ENCODE peak calls at places on chromosome 17, in ten cellular contexts. R is body of pancreas, J is KG1, O is activated T-cell treated with anti-CD3 and anti-CD28 coated beads for 1 hour, B is T-helper 1 cell, Z is Peyer's patch, G is Karpas-422, P is H7, S is NCI-H2171, X is iris pigment epithelial cell. A is an unnamed sample.

GRCh38 chr17:50175035-50175788 is 9.4 kb downstream of the SGCA start:
- DNase-seq in R (no peak), J (no peak), O (no peak), B (no peak), Z (no peak), G (no peak), P (no peak), S (peak), X (no peak), A (no peak)

GRCh38 chr17:44807817-44808155 is 22.3 kb downstream of the GJC1 start:
- DNase-seq in R (no peak), J (no peak), O (no peak), B (no peak), Z (no peak), G (no peak), P (peak), S (peak), X (no peak), A (no peak)

GRCh38 chr17:75601057-75601987 is 13.7 kb downstream of the MYO15B start:
- DNase-seq in R (peak), J (no peak), O (peak), B (no peak), Z (peak), G (peak), P (peak), S (no peak), X (peak), A (peak)

GRCh38 chr17:53719229-53719628 is 103.5 kb upstream of the KIF2B start:
- DNase-seq in R (no peak), J (no peak), O (no peak), B (no peak), Z (no peak), G (no peak), P (no peak), S (no peak), X (no peak), A (no peak)

GRCh38 chr17:50133028-50133768 is 3.2 kb upstream of the SAMD14 start:
- DNase-seq in R (no peak), J (no peak), O (no peak), B (no peak), Z (no peak), G (no peak), P (peak), S (no peak), X (peak), A (no peak)

GRCh38 chr17:22268912-22269220 is 576.5 kb downstream of the KCNJ18 start:
- DNase-seq in R (no peak), J (no peak), O (no peak), B (no peak), Z (no peak), G (no peak), P (no peak), S (no peak), X (no peak), A (no peak)

GRCh38 chr17:44911133-44912001 is 3.9 kb downstream of the GFAP start:
- DNase-seq in R (peak), J (no peak), O (peak), B (no peak), Z (peak), G (peak), P (peak), S (no peak), X (peak), A (peak)

GRCh38 chr17:63082952-63083351 is 116.9 kb downstream of the TANC2 start:
- DNase-seq in R (no peak), J (no peak), O (no peak), B (no peak), Z (no peak), G (no peak), P (no peak), S (no peak), X (peak), A (no peak)

GRCh38 chr17:15782809-15783208 is 50.7 kb downstream of the TBC1D26 start:
- DNase-seq in R (peak), J (no peak), O (peak), B (no peak), Z (peak), G (no peak), P (peak), S (no peak), X (peak), A (peak)

GRCh38 chr17:33981713-33982601 is 273.1 kb upstream of the CCL2 start:
- DNase-seq in R (peak), J (no peak), O (no peak), B (no peak), Z (no peak), G (no peak), P (no peak), S (peak), X (no peak), A (no peak)

GRCh38 chr17:7476474-7476873 is 3.0 kb downstream of the ZBTB4 start:
- DNase-seq in R (no peak), J (no peak), O (no peak), B (no peak), Z (no peak), G (no peak), P (peak), S (no peak), X (peak), A (peak)